ENCODE peak calls at places on chromosomes 2 and 18, in nine cellular contexts. S is GM12892, M is transverse colon, J is breast epithelium, X is Panc1, I is GM23338, F is prostate gland, E is K562, K is HCT116. Y is an unnamed sample.

GRCh38 chr2:170554278-170554955 is 160.7 kb upstream of the SP5 start:
- DNase-seq in J (no peak), S (no peak), K (no peak), F (peak; percentile 54), I (no peak), E (no peak), M (peak; percentile 16), X (no peak), Y (no peak)

GRCh38 chr2:28153851-28154250 is 238.8 kb upstream of the FOSL2 start:
- DNase-seq in J (no peak), I (no peak), K (no peak), F (no peak), X (no peak), S (no peak), E (no peak), M (no peak), Y (no peak)

GRCh38 chr18:57670046-57670445 is 48.4 kb upstream of the NARS1 start:
- DNase-seq in S (no peak), E (no peak), J (no peak), X (no peak), K (no peak), F (no peak), M (no peak), I (no peak), Y (no peak)

GRCh38 chr18:77059294-77059916 is 73.2 kb downstream of the MBP start:
- DNase-seq in F (no peak), I (peak; percentile 82), X (no peak), K (peak; percentile 67), J (no peak), S (no peak), M (no peak), E (peak; percentile 47), Y (no peak)

GRCh38 chr2:119117408-119117807 is 41.1 kb downstream of the C1QL2 start:
- DNase-seq in K (no peak), F (no peak), X (no peak), M (no peak), S (no peak), I (no peak), J (no peak), E (no peak), Y (no peak)

GRCh38 chr18:41324020-41324791 is 630.8 kb upstream of the PIK3C3 start:
- DNase-seq in M (no peak), I (no peak), K (no peak), J (no peak), X (no peak), S (no peak), E (no peak), F (no peak), Y (no peak)

GRCh38 chr2:173187911-173188788 is 112.5 kb downstream of the MAP3K20 start:
- DNase-seq in M (no peak), S (no peak), F (no peak), X (peak; percentile 79), E (peak; percentile 17), I (no peak), K (no peak), J (no peak), Y (no peak)

GRCh38 chr2:46984642-46985476 is 69.3 kb upstream of the MCFD2 start:
- DNase-seq in F (peak; percentile 27), J (no peak), E (peak; percentile 35), I (no peak), K (peak; percentile 69), S (peak; percentile 54), X (peak; percentile 36), M (peak; percentile 56), Y (no peak)

GRCh38 chr2:120275617-120276400 is 23.2 kb downstream of the RALB start:
- DNase-seq in M (no peak), X (no peak), K (no peak), F (no peak), E (no peak), J (no peak), S (no peak), I (no peak), Y (no peak)

GRCh38 chr2:201847483-201847882 is 41.1 kb downstream of the CDK15 start:
- DNase-seq in K (no peak), X (no peak), J (no peak), E (no peak), S (no peak), M (no peak), I (no peak), F (no peak), Y (no peak)

GRCh38 chr2:9153589-9153988 is 53.0 kb upstream of the ASAP2 start:
- DNase-seq in X (no peak), I (no peak), J (no peak), S (no peak), K (no peak), E (no peak), F (no peak), M (no peak), Y (no peak)

GRCh38 chr2:223047260-223047761 is 4.7 kb upstream of the KCNE4 start:
- DNase-seq in E (no peak), M (no peak), J (no peak), I (no peak), S (no peak), F (no peak), K (no peak), X (no peak), Y (no peak)
- TF ChIP-seq POLR2AphosphoS5 in E (no peak), M (no peak), J (no peak), I (no peak), S (no peak), F (no peak), K (no peak), X (no peak), Y (no peak)

GRCh38 chr2:64260817-64261216 is 116.6 kb upstream of the PELI1 start:
- DNase-seq in X (no peak), E (peak; percentile 36), K (no peak), J (no peak), F (peak; percentile 16), S (peak; percentile 31), I (no peak), M (peak; percentile 71), Y (no peak)
- TF ChIP-seq POLR2AphosphoS5 in X (no peak), E (no peak), K (no peak), J (peak; percentile 45), F (peak; percentile 46), S (peak; percentile 55), I (no peak), M (peak; percentile 45), Y (no peak)

DNA sequence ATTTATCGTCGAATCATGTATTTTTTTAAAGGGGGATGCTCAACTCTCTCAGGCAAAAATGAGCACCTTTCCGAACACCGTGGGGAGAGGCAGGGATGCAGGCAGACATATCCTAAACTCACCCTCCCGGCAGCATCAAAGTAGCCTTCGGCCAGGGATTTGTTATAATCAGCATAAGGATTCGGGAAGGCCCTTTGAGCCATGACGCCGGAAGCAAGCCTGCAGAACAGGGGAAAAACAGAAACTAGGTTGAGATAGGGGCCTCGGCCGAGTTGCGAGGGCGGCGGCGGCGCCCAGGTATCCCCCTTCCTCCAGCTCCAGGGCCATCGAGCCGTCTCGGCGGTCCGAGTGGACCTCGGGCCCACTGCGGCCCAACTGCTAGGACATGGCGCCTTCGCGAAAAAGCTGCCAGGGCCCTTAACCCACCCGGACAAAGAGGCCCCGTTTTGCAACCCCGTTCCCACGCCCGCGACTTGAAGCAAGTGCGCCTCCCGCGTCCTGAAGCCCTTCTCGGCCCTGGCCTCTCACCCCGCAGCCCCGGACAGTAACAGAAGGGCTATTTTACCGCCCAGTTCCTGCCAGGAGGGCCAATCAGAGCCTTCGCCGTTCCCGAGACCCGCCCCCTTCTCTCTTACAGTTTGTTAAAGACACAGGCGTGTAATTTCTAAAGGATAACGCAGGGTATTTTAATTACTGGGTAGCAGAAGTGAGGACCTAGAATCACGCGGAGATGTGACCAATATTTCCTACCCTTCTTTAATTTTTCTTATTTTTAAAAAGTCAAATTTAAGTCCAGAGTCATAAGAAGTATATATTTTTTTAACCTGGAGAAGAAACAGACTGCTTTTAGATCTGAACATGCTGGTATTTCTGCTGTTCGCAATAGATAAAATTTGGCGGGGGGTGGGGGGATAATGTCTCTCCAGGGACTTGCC is at the start of gene LANCL1:
- DNase-seq in F (peak; percentile 90), E (peak; percentile 91), M (peak; percentile 93), X (peak; percentile 71), I (peak; percentile 97), S (peak; percentile 70), K (peak; percentile 80), J (peak; percentile 85), Y (peak; percentile 74)
- TF ChIP-seq POLR2AphosphoS5 in F (peak; percentile 88), E (peak; percentile 72), M (peak; percentile 71), X (peak; percentile 74), I (peak; percentile 97), S (peak; percentile 78), K (peak; percentile 95), J (peak; percentile 28), Y (peak; percentile 72)

DNA sequence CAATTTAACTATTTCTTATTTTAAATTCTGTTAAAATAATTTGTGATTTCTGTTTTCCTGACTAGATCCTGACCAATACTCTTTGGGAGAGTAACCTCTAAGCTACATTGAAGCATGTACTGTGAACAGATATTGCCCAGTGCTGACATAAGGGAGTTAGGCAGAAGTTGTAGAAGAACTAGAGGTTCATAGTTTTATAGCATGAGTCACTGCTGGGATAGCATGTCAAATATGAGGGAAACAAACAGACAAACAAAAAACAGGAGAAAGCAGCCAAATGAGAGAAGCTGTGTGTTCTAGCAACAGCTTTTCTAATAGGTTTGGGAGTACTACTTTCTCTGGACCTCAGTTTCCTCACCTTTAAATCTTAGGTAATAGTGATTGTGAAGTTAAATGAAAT is 72.4 kb downstream of the CERS6 start:
- DNase-seq in M (no peak), I (no peak), E (no peak), K (no peak), S (no peak), F (no peak), X (no peak), J (no peak), Y (no peak)
- TF ChIP-seq POLR2AphosphoS5 in M (no peak), I (no peak), E (no peak), K (no peak), S (no peak), F (no peak), X (no peak), J (no peak), Y (no peak)